ENCODE peak calls at places on chromosome 14, in eight cellular contexts. P, U, H, I, L, C, R and F are unnamed samples.
A peak's percentile ranks its signal among the peaks of the same experiment; 100 is the strongest.

GRCh38 chr14:42299692-42300091 is 693.0 kb downstream of the LRFN5 start:
- DNase-seq in R (no peak), L (no peak), C (no peak), P (no peak), I (no peak), U (peak; percentile 67), H (no peak), F (no peak)

GRCh38 chr14:48527832-48528231 is 852.4 kb upstream of the MDGA2 start:
- DNase-seq in I (no peak), C (no peak), L (no peak), U (no peak), H (no peak), R (no peak), P (no peak), F (no peak)

GRCh38 chr14:90827919-90828610 is 11.8 kb upstream of the TTC7B start:
- DNase-seq in U (peak; percentile 78), C (peak; percentile 76), L (peak; percentile 97), I (peak; percentile 94), P (peak; percentile 97), R (peak; percentile 95), H (peak; percentile 94), F (peak; percentile 98)

GRCh38 chr14:43687866-43688265 is 819.2 kb downstream of the FSCB start:
- DNase-seq in P (no peak), L (no peak), U (peak; percentile 59), H (no peak), C (peak; percentile 58), I (no peak), R (no peak), F (no peak)

GRCh38 chr14:24300326-24300980 is 803 bp downstream of the NOP9 start:
- DNase-seq in H (no peak), U (no peak), R (no peak), L (no peak), P (no peak), I (no peak), C (no peak), F (no peak)

GRCh38 chr14:92549853-92550244 is 36.3 kb downstream of the RIN3 start:
- DNase-seq in I (no peak), U (no peak), P (no peak), R (no peak), H (peak; percentile 54), C (peak; percentile 16), L (no peak), F (no peak)

GRCh38 chr14:99317231-99318090 is 45.5 kb upstream of the BCL11B start:
- DNase-seq in U (no peak), I (no peak), R (no peak), P (no peak), L (no peak), H (no peak), C (no peak), F (no peak)

GRCh38 chr14:31549817-31550216 is 11.4 kb upstream of the NUBPL start:
- DNase-seq in L (no peak), I (no peak), C (no peak), U (no peak), R (no peak), P (no peak), H (no peak), F (no peak)

GRCh38 chr14:50342211-50343080 is 30.3 kb downstream of the DMAC2L start:
- DNase-seq in U (peak; percentile 54), C (peak; percentile 71), R (no peak), H (no peak), I (no peak), P (peak; percentile 69), L (peak; percentile 75), F (peak; percentile 63)

GRCh38 chr14:50001146-50001998 is 108.5 kb downstream of the ARF6 start:
- DNase-seq in I (no peak), U (peak; percentile 55), H (peak; percentile 67), L (no peak), R (no peak), C (peak; percentile 70), P (no peak), F (no peak)

GRCh38 chr14:91830777-91831176 is 36.6 kb downstream of the TC2N start:
- DNase-seq in L (no peak), P (no peak), U (no peak), I (no peak), H (no peak), C (no peak), R (no peak), F (no peak)

GRCh38 chr14:77208266-77208978 is 26.8 kb downstream of the TMEM63C start:
- DNase-seq in U (peak; percentile 67), I (peak; percentile 40), H (peak; percentile 68), R (peak; percentile 88), C (peak; percentile 53), P (peak; percentile 49), L (peak; percentile 84), F (peak; percentile 55)

GRCh38 chr14:75440733-75441474 is 13.1 kb downstream of the JDP2 start:
- DNase-seq in H (peak; percentile 78), P (no peak), L (no peak), U (no peak), R (no peak), I (no peak), C (peak; percentile 94), F (no peak)

GRCh38 chr14:95048771-95049312 is 108.5 kb downstream of the DICER1 start:
- DNase-seq in C (no peak), P (no peak), H (no peak), L (peak; percentile 38), U (no peak), I (no peak), R (no peak), F (no peak)

GRCh38 chr14:80298491-80299017 is 87.2 kb upstream of the DIO2 start:
- DNase-seq in U (no peak), I (no peak), L (no peak), C (no peak), H (no peak), P (no peak), R (no peak), F (no peak)

GRCh38 chr14:55585854-55586253 is 5.8 kb downstream of the KTN1 start:
- DNase-seq in L (no peak), C (peak; percentile 73), R (no peak), P (no peak), I (no peak), U (no peak), H (no peak), F (no peak)

GRCh38 chr14:105857816-105858675 is 331.7 kb downstream of the TMEM121 start:
- DNase-seq in C (no peak), U (no peak), R (peak; percentile 35), I (no peak), P (no peak), L (peak; percentile 52), H (no peak), F (no peak)

GRCh38 chr14:76985540-76986260 is 42.8 kb downstream of the IRF2BPL start:
- DNase-seq in R (no peak), U (peak; percentile 31), H (no peak), I (no peak), C (peak; percentile 34), P (no peak), L (no peak), F (no peak)

GRCh38 chr14:57323703-57324102 is 54.9 kb downstream of the AP5M1 start:
- DNase-seq in P (no peak), H (no peak), R (no peak), I (no peak), U (no peak), L (no peak), C (no peak), F (no peak)